ENCODE peak calls at places on chromosomes 6 and 20, in four cellular contexts. B is heart left ventricle, T is fibroblast of the aortic adventitia, J is left lung. M is an unnamed sample.

GRCh38 chr6:159038914-159039884 is 5.6 kb downstream of the TAGAP start:
- DNase-seq in B (no peak), T (peak; percentile 22), J (no peak), M (peak; percentile 91)

GRCh38 chr20:53828673-53829085 is 235.0 kb upstream of the ZNF217 start:
- DNase-seq in B (peak; percentile 39), T (peak; percentile 92), J (no peak), M (no peak)

GRCh38 chr20:19973920-19974620 is 43.1 kb upstream of the NAA20 start:
- DNase-seq in B (peak; percentile 59), T (peak; percentile 88), J (peak; percentile 80), M (no peak)

GRCh38 chr20:55472704-55473103 is 532.6 kb downstream of the CBLN4 start:
- DNase-seq in B (no peak), T (no peak), J (no peak), M (no peak)

GRCh38 chr6:22444335-22444734 is 125.0 kb upstream of the HDGFL1 start:
- DNase-seq in B (no peak), T (no peak), J (no peak), M (no peak)

GRCh38 chr6:30100585-30101422 is 12.1 kb downstream of the TRIM31 start:
- DNase-seq in B (peak; percentile 50), T (no peak), J (peak; percentile 89), M (no peak)

GRCh38 chr6:73521351-73522254 is 771 bp upstream of the EEF1A1 start:
- DNase-seq in B (peak; percentile 83), T (peak; percentile 89), J (peak; percentile 91), M (peak; percentile 58)

GRCh38 chr6:41426438-41426851 is 91.0 kb downstream of the NCR2 start:
- DNase-seq in B (no peak), T (no peak), J (no peak), M (peak; percentile 43)

GRCh38 chr6:170010665-170011232 is 259.3 kb downstream of the ERMARD start:
- DNase-seq in B (no peak), T (no peak), J (peak; percentile 24), M (no peak)

GRCh38 chr20:46509523-46509922 is 3.8 kb downstream of the ZNF334 start:
- DNase-seq in B (no peak), T (no peak), J (no peak), M (no peak)

DNA sequence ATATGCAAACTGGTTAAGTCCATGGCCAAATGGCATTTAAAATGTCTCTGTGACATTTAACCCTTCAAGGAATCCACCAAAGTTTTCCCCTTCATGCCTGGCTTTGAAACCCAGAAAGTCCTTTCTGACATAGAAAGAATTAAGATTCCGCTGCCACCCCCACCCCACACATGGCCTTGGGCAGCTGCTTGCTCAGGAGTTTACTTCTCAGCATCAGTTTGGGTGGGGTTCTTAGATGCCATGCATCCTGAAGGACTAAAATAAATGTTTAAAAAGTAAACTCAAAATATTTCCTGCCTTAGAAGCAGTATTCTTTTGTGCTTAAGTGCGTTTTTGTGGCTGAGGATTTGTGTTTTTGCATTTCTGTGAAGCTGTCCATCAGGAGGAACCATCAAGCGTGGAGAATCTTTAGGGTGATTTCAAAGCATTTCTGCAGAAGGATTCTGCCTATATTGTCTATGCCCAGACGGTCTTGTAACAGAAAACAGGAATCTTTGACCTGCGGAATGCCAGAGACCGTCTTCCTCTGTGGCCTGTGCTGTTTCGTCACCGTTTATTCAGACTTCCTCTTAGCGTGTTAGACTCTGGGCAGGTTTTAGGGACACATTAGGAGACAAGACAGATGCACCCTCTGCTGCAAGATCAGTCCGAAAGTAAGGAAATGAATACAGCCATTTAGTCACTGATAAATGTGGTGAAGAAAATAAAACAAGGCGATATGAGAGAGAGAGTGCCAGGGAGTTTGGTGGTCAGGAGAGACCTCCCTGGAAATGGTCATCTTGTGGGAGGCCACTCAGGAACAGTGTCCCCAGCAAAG is 6.2 kb downstream of the DUSP22 start:
- DNase-seq in B (peak; percentile 57), T (no peak), J (no peak), M (peak; percentile 56)
- H3K4me3 ChIP-seq in B (no peak overlapping the region), T (no peak overlapping the region), J (no peak overlapping the region), M (peak overlapping the region; percentile 1)

DNA sequence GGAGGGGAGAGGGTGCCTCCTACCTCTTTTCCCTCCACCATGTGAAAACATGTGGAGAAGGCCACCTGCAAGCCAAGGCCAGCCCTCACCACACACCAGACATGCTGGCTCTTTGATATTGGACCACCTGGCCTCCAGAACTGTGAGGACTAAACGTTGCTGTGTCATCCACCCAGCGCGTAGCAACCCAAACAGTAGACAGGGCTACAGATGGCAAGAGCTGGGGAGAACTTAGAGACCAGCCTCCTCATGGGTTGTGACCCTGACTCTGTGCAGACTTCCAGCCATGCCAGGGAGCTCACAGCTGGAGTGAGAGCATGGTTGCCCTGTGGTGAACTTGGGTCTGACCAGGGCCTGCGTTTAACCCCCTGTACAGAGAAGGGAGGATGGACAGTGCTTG is 195.9 kb upstream of the CST7 start:
- DNase-seq in B (no peak), T (no peak), J (no peak), M (no peak)
- TF ChIP-seq CTCF in B (no peak), T (no peak), J (no peak), M (no peak)

GRCh38 chr20:23148721-23149570 is 62.8 kb upstream of the CD93 start:
- DNase-seq in B (no peak), T (no peak), J (no peak), M (no peak)
- H3K4me3 ChIP-seq in B (no peak overlapping the region), T (no peak overlapping the region), J (no peak overlapping the region), M (no peak overlapping the region)

GRCh38 chr6:48474136-48474535 is 363.1 kb upstream of the PTCHD4 start:
- DNase-seq in B (no peak), T (no peak), J (no peak), M (no peak)

GRCh38 chr6:48474764-48475674 is 364.0 kb upstream of the PTCHD4 start:
- DNase-seq in B (no peak), T (peak; percentile 64), J (no peak), M (no peak)

GRCh38 chr6:48472535-48472934 is 361.5 kb upstream of the PTCHD4 start:
- DNase-seq in B (no peak), T (no peak), J (no peak), M (no peak)

GRCh38 chr6:48472121-48472520 is 361.1 kb upstream of the PTCHD4 start:
- DNase-seq in B (no peak), T (peak; percentile 79), J (no peak), M (no peak)

GRCh38 chr6:48476257-48476656 is 365.3 kb upstream of the PTCHD4 start:
- DNase-seq in B (no peak), T (peak; percentile 24), J (no peak), M (no peak)
- TF ChIP-seq CTCF in B (peak; percentile 14), T (peak; percentile 26), J (no peak), M (no peak)

DNA sequence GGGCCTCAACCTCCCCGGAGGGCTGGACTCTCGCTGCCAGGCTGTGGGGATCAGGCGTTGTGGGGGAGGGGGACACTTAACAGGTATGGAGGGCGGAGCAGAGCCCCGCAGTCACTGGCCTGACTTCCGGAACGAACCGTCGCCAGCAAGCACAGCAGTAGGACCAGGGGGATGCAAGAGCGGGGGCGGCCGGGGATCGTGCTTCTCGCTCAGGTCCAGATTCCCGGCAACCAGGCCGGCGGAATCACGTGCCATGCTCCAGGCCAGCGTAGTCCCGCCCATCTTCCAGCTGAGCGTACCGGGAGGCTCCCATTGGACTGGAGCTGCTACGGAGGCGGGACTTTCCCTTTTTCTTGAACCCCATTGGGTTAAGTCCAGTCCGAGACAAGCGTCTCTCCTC is 10.0 kb upstream of the POU5F1 start:
- DNase-seq in B (peak; percentile 82), T (peak; percentile 81), J (peak; percentile 88), M (no peak)
- H3K4me3 ChIP-seq in B (peak overlapping the region; percentile 49), T (peak overlapping the region; percentile 60), J (peak overlapping the region; percentile 39), M (no peak overlapping the region)

DNA sequence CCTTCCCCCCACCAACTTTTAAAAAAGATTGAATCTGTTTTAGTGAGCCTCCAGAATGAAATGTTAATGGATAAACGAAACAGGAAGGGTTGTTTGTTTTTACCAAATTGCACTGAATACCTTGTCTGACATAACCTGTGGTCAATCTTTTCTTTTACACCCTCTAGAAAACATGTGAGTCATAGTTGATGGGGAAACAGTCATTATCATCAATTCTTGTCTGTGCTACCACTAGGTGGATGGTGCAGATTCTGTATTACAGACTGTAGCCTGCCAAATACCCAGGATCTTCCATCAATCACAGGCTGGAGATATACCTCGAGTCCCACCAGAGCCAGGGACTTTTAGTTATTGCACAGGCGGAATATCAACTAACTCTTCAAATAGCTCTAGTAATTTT is 29.5 kb upstream of the PKIB start:
- DNase-seq in B (no peak), T (no peak), J (no peak), M (no peak)
- TF ChIP-seq CTCF in B (no peak), T (no peak), J (no peak), M (no peak)

DNA sequence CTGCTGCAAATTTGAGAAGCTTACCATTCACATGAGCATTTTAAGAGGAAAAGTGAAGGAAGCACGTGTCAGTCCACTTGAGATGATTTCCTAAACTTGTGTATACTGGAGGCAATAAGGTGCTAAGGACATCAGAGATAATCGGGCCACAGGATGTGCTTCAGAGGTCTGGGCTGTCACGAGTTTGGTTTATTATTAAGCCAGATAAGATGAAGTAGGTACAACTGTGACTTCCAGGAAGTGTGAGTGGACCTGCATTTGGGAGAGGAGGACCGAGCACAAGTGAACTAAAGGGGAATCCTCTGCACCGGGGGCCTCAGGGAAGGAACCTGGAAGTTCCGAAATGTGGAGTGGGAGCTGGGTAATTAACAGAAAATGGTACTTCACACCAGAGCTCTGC is 1.4 kb downstream of the SAMD5 start:
- DNase-seq in B (no peak), T (no peak), J (no peak), M (no peak)
- H3K4me3 ChIP-seq in B (peak overlapping the region; percentile 64), T (no peak overlapping the region), J (peak overlapping the region; percentile 53), M (no peak overlapping the region)

M was measured in GM12865.